ENCODE peak calls at places on chromosomes 3 and 15, in four cellular contexts. M is T-helper 2 cell, Y is T47D, G is GM12864. H is an unnamed sample.

GRCh38 chr3:14305321-14305720 is 97.1 kb upstream of the SLC6A6 start:
- DNase-seq in M (no peak), Y (no peak), G (no peak), H (no peak)

GRCh38 chr3:70747847-70748246 is 435.4 kb upstream of the MDFIC2 start:
- DNase-seq in M (no peak), Y (no peak), G (no peak), H (no peak)

GRCh38 chr15:98728107-98728810 is 79.9 kb downstream of the IGF1R start:
- DNase-seq in M (no peak), Y (no peak), G (no peak), H (no peak)

GRCh38 chr3:175207361-175207760 is 348.2 kb downstream of the NAALADL2 start:
- DNase-seq in M (no peak), Y (no peak), G (no peak), H (no peak)

GRCh38 chr15:89912674-89913396 is at the start of gene ARPIN:
- DNase-seq in M (peak), Y (peak), G (no peak), H (no peak)

GRCh38 chr3:148791296-148791695 is 36.3 kb upstream of the CPB1 start:
- DNase-seq in M (no peak), Y (no peak), G (no peak), H (no peak)

GRCh38 chr15:74798388-74799254 is 14.0 kb upstream of the LMAN1L start:
- DNase-seq in M (no peak), Y (no peak), G (no peak), H (no peak)

GRCh38 chr3:172280406-172281051 is 167.7 kb downstream of the GHSR start:
- DNase-seq in M (no peak), Y (no peak), G (no peak), H (no peak)

GRCh38 chr3:33920511-33920910 is 122.1 kb downstream of the PDCD6IP start:
- DNase-seq in M (no peak), Y (no peak), G (no peak), H (no peak)

GRCh38 chr3:149085828-149086231 is 503 bp downstream of the HLTF start:
- DNase-seq in M (peak), Y (no peak), G (no peak), H (peak)

GRCh38 chr3:42652611-42653302 is 740 bp upstream of the ZBTB47 start:
- DNase-seq in M (no peak), Y (peak), G (no peak), H (no peak)

GRCh38 chr15:75089781-75090734 is 66.7 kb downstream of the PPCDC start:
- DNase-seq in M (no peak), Y (no peak), G (no peak), H (no peak)

GRCh38 chr3:15074500-15074899 is 9.4 kb upstream of the MRPS25 start:
- DNase-seq in M (no peak), Y (no peak), G (no peak), H (no peak)

GRCh38 chr15:100873029-100873677 is 6.5 kb upstream of the ALDH1A3 start:
- DNase-seq in M (peak), Y (peak), G (peak), H (peak)

GRCh38 chr3:11379238-11379823 is 107.1 kb downstream of the ATG7 start:
- DNase-seq in M (peak), Y (peak), G (no peak), H (no peak)

GRCh38 chr15:41870689-41871081 is 23.2 kb downstream of the SPTBN5 start:
- DNase-seq in M (peak), Y (no peak), G (no peak), H (peak)

GRCh38 chr15:90315276-90315982 is 36.7 kb upstream of the ZNF774 start:
- DNase-seq in M (no peak), Y (peak), G (no peak), H (no peak)

GRCh38 chr15:41996376-41996775 is 24.0 kb upstream of the EHD4 start:
- DNase-seq in M (no peak), Y (no peak), G (no peak), H (no peak)

GRCh38 chr15:71103102-71103676 is 12.1 kb upstream of the THSD4 start:
- DNase-seq in M (no peak), Y (peak), G (peak), H (no peak)

GRCh38 chr3:48837163-48837562 is 10.5 kb downstream of the PRKAR2A start:
- DNase-seq in M (no peak), Y (no peak), G (no peak), H (no peak)

GRCh38 chr3:45819543-45819942 is 22.4 kb downstream of the LZTFL1 start:
- DNase-seq in M (no peak), Y (no peak), G (no peak), H (no peak)

GRCh38 chr3:171379281-171379680 is 80.9 kb downstream of the TNIK start:
- DNase-seq in M (no peak), Y (no peak), G (no peak), H (no peak)

GRCh38 chr3:126500016-126500415 is 17.6 kb downstream of the UROC1 start:
- DNase-seq in M (no peak), Y (no peak), G (no peak), H (no peak)

GRCh38 chr3:177787279-177788041 is 590.2 kb upstream of the TBL1XR1 start:
- DNase-seq in M (peak), Y (no peak), G (no peak), H (no peak)

GRCh38 chr15:81281176-81281735 is 42.7 kb downstream of the STARD5 start:
- DNase-seq in M (no peak), Y (no peak), G (no peak), H (no peak)

GRCh38 chr3:173733029-173733652 is 335.6 kb downstream of the NLGN1 start:
- DNase-seq in M (no peak), Y (peak), G (no peak), H (no peak)

GRCh38 chr15:54131410-54131809 is 153.2 kb downstream of the UNC13C start:
- DNase-seq in M (no peak), Y (no peak), G (no peak), H (no peak)

GRCh38 chr3:535566-536416 is 339.2 kb downstream of the CHL1 start:
- DNase-seq in M (peak), Y (peak), G (no peak), H (no peak)

GRCh38 chr3:32384938-32385337 is 6.7 kb upstream of the CMTM7 start:
- DNase-seq in M (no peak), Y (no peak), G (no peak), H (no peak)

GRCh38 chr3:157477441-157477840 is 25.8 kb downstream of the VEPH1 start:
- DNase-seq in M (no peak), Y (no peak), G (no peak), H (no peak)

GRCh38 chr3:141212101-141212500 is 19.5 kb upstream of the PXYLP1 start:
- DNase-seq in M (no peak), Y (peak), G (no peak), H (no peak)

GRCh38 chr3:147361671-147362420 is 44.5 kb downstream of the ZIC4 start:
- DNase-seq in M (peak), Y (peak), G (peak), H (no peak)

H was measured in T-cell.